ENCODE peak calls at places on chromosome 15, in four cellular contexts. One of them, this sample, is unnamed.

GRCh38 chr15:40593588-40594428 is at the start of gene KNL1:
- DNase-seq in uterus: peak; percentile 95
- DNase-seq in heart left ventricle: peak; percentile 90
- DNase-seq in colonic mucosa: peak; percentile 95
- DNase-seq in this sample: peak; percentile 83

GRCh38 chr15:34603095-34603494 is 19.6 kb upstream of the GOLGA8B start:
- DNase-seq in uterus: no peak
- DNase-seq in heart left ventricle: no peak
- DNase-seq in colonic mucosa: no peak
- DNase-seq in this sample: no peak

GRCh38 chr15:29032229-29032625 is 146.5 kb downstream of the APBA2 start:
- DNase-seq in uterus: no peak
- DNase-seq in heart left ventricle: no peak
- DNase-seq in colonic mucosa: no peak
- DNase-seq in this sample: no peak

GRCh38 chr15:48790716-48791115 is 20.2 kb downstream of the CEP152 start:
- DNase-seq in uterus: no peak
- DNase-seq in heart left ventricle: no peak
- DNase-seq in colonic mucosa: no peak
- DNase-seq in this sample: no peak

GRCh38 chr15:52208306-52208946 is 17.2 kb upstream of the GNB5 start:
- DNase-seq in uterus: peak; percentile 41
- DNase-seq in heart left ventricle: no peak
- DNase-seq in colonic mucosa: peak; percentile 63
- DNase-seq in this sample: peak; percentile 31

GRCh38 chr15:51675234-51675633 is 6.1 kb upstream of the SCG3 start:
- DNase-seq in uterus: no peak
- DNase-seq in heart left ventricle: no peak
- DNase-seq in colonic mucosa: no peak
- DNase-seq in this sample: no peak

GRCh38 chr15:35624881-35625280 is 78.9 kb upstream of the DPH6 start:
- DNase-seq in uterus: peak; percentile 17
- DNase-seq in heart left ventricle: no peak
- DNase-seq in colonic mucosa: peak; percentile 20
- DNase-seq in this sample: no peak

GRCh38 chr15:66145242-66146182 is 108.0 kb downstream of the MEGF11 start:
- DNase-seq in uterus: no peak
- DNase-seq in heart left ventricle: no peak
- DNase-seq in colonic mucosa: no peak
- DNase-seq in this sample: no peak

GRCh38 chr15:39407116-39407515 is 173.8 kb upstream of the THBS1 start:
- DNase-seq in uterus: no peak
- DNase-seq in heart left ventricle: no peak
- DNase-seq in colonic mucosa: no peak
- DNase-seq in this sample: no peak

GRCh38 chr15:76312540-76313174 is 1.4 kb upstream of the ETFA start:
- DNase-seq in uterus: no peak
- DNase-seq in heart left ventricle: no peak
- DNase-seq in colonic mucosa: no peak
- DNase-seq in this sample: no peak

GRCh38 chr15:99365232-99365631 is 114.0 kb downstream of the LRRC28 start:
- DNase-seq in uterus: no peak
- DNase-seq in heart left ventricle: no peak
- DNase-seq in colonic mucosa: no peak
- DNase-seq in this sample: no peak

GRCh38 chr15:73935547-73935946 is 9.3 kb downstream of the LOXL1 start:
- DNase-seq in uterus: no peak
- DNase-seq in heart left ventricle: no peak
- DNase-seq in colonic mucosa: no peak
- DNase-seq in this sample: no peak

GRCh38 chr15:92087211-92087610 is 233.7 kb downstream of the SLCO3A1 start:
- DNase-seq in uterus: no peak
- DNase-seq in heart left ventricle: no peak
- DNase-seq in colonic mucosa: no peak
- DNase-seq in this sample: no peak

GRCh38 chr15:27574541-27575054 is 524.5 kb downstream of the OCA2 start:
- DNase-seq in uterus: no peak
- DNase-seq in heart left ventricle: no peak
- DNase-seq in colonic mucosa: no peak
- DNase-seq in this sample: no peak
- H3K9me3 ChIP-seq in uterus: no peaks in the 10 kb centered on the region
- H3K9me3 ChIP-seq in heart left ventricle: peaks cover 8% of the 10 kb centered on the region
- H3K9me3 ChIP-seq in colonic mucosa: no peaks in the 10 kb centered on the region
- H3K9me3 ChIP-seq in this sample: peaks cover 16% of the 10 kb centered on the region

DNA sequence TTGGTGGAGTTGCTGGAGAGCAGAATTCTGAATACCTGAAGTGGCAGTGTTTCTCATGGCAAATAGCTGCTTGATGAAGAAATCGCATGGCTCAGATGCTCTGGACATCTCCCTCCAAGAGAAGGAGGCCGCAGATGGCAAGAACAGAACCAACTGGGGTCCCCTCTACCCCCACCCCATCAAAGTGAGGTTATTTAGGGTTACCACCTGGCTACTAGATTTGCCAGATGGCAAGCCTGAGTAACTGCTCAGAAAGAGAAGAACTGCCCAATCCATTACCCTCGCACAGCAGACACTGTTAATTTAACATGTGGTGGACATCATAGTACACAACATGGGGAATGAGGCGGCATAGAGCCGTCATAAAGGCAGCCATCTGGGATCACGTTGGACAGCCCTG is 30.5 kb upstream of the LIPC start:
- DNase-seq in uterus: no peak
- DNase-seq in heart left ventricle: no peak
- DNase-seq in colonic mucosa: no peak
- DNase-seq in this sample: no peak
- H3K9me3 ChIP-seq in uterus: no peaks in the 10 kb centered on the region
- H3K9me3 ChIP-seq in heart left ventricle: no peaks in the 10 kb centered on the region
- H3K9me3 ChIP-seq in colonic mucosa: no peaks in the 10 kb centered on the region
- H3K9me3 ChIP-seq in this sample: no peaks in the 10 kb centered on the region

DNA sequence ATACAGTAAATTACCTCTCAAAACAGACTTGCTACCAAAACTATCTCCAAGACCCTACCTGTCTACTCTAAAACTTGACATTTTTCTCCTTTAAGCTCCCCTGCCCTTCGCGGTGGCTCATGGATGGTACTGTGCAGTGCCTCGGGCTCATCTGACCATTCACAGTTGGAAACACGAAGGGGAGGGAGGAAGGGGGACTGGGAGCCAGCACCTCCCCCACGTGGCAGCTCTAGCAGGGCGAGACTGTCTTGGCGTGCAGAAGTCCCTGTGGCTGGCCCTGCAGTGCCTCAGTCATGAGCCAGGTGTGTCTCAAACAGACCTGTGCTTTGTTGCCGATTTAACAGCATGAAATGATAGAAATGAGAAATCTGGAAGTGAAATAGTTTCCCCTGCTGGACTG is 372.0 kb downstream of the GABRG3 start:
- DNase-seq in uterus: no peak
- DNase-seq in heart left ventricle: no peak
- DNase-seq in colonic mucosa: no peak
- DNase-seq in this sample: no peak
- H3K9me3 ChIP-seq in uterus: no peaks in the 10 kb centered on the region
- H3K9me3 ChIP-seq in heart left ventricle: no peaks in the 10 kb centered on the region
- H3K9me3 ChIP-seq in colonic mucosa: no peaks in the 10 kb centered on the region
- H3K9me3 ChIP-seq in this sample: peaks cover 17% of the 10 kb centered on the region

GRCh38 chr15:25715536-25716413 is 147.4 kb downstream of the ATP10A start:
- DNase-seq in uterus: no peak
- DNase-seq in heart left ventricle: no peak
- DNase-seq in colonic mucosa: no peak
- DNase-seq in this sample: no peak
- H3K9me3 ChIP-seq in uterus: no peaks in the 10 kb centered on the region
- H3K9me3 ChIP-seq in heart left ventricle: no peaks in the 10 kb centered on the region
- H3K9me3 ChIP-seq in colonic mucosa: no peaks in the 10 kb centered on the region
- H3K9me3 ChIP-seq in this sample: no peaks in the 10 kb centered on the region

GRCh38 chr15:25051399-25052154 is 96.8 kb downstream of the SNRPN start:
- DNase-seq in uterus: no peak
- DNase-seq in heart left ventricle: no peak
- DNase-seq in colonic mucosa: no peak
- DNase-seq in this sample: no peak

GRCh38 chr15:25052191-25052999 is 97.6 kb downstream of the SNRPN start:
- DNase-seq in uterus: no peak
- DNase-seq in heart left ventricle: no peak
- DNase-seq in colonic mucosa: no peak
- DNase-seq in this sample: no peak

GRCh38 chr15:25054943-25055342 is 100.2 kb downstream of the SNRPN start:
- DNase-seq in uterus: no peak
- DNase-seq in heart left ventricle: no peak
- DNase-seq in colonic mucosa: no peak
- DNase-seq in this sample: no peak

GRCh38 chr15:25054329-25054728 is 99.5 kb downstream of the SNRPN start:
- DNase-seq in uterus: no peak
- DNase-seq in heart left ventricle: no peak
- DNase-seq in colonic mucosa: no peak
- DNase-seq in this sample: no peak

DNA sequence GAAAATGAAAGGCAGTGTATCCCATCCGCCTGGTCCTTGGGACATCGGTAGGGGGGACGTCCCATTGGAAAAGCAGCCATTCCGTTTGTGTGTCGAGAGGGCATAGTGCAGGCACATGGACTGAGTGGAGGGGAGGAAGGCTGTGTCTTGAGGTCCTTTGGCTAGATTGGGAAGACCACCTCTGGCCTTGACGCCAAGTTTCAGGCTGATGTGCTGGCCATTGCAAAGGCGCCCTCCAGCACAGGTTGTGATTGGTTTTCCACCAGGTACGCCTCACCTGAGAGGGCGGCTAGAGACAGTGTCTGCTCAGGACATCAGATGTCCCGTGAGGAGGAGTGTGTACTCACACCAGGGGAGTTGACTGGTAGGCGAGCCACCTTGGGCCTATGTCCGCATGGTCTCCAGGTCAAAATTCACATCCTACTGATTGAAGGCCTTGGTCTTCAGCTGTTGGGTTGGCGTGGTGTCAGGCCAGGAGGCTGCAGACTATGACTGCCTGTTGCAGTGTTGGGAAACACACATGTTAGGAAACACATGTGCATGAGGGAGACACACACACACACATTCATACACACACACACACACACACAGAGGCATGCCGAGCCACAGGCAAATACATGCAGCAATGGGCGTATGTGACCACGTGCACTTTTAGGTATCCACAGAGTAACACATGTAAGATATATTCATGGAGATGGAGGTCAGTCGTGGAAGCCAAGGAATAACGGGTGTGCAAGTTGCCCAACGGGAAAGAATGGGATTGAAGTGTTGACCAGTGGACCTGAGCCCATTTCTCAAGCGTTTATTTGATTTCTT is 98.4 kb downstream of the SNRPN start:
- DNase-seq in uterus: no peak
- DNase-seq in heart left ventricle: no peak
- DNase-seq in colonic mucosa: peak; percentile 7
- DNase-seq in this sample: no peak
- H3K9me3 ChIP-seq in uterus: no peaks in the 10 kb centered on the region
- H3K9me3 ChIP-seq in heart left ventricle: peaks cover 95% of the 10 kb centered on the region
- H3K9me3 ChIP-seq in colonic mucosa: peaks cover 8% of the 10 kb centered on the region
- H3K9me3 ChIP-seq in this sample: peaks cover 99% of the 10 kb centered on the region

DNA sequence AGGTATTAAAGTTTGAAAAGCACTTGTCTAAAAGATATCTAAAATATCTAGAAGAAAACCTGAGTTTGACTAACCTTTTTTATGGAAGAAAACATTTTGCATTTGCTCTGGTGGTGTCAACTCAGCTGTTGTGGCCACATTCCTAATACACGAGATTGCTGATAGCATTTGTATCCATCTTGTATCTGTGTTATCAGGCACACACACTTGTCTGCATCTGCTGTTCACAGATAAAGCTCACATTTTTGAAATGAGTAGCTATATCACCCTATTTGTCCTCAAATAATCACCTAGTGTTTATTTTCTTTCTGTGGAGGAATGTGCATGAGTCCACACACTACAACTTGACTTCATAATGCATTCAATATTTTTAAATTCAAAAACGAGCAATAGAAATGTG is 632.3 kb upstream of the NR2F2 start:
- DNase-seq in uterus: no peak
- DNase-seq in heart left ventricle: no peak
- DNase-seq in colonic mucosa: no peak
- DNase-seq in this sample: no peak
- H3K9me3 ChIP-seq in uterus: no peaks in the 10 kb centered on the region
- H3K9me3 ChIP-seq in heart left ventricle: peaks cover 50% of the 10 kb centered on the region
- H3K9me3 ChIP-seq in colonic mucosa: no peaks in the 10 kb centered on the region
- H3K9me3 ChIP-seq in this sample: peaks cover 69% of the 10 kb centered on the region

GRCh38 chr15:89928421-89928820 is 15.7 kb upstream of the ARPIN start:
- DNase-seq in uterus: no peak
- DNase-seq in heart left ventricle: no peak
- DNase-seq in colonic mucosa: no peak
- DNase-seq in this sample: no peak
- H3K9me3 ChIP-seq in uterus: no peaks in the 10 kb centered on the region
- H3K9me3 ChIP-seq in heart left ventricle: no peaks in the 10 kb centered on the region
- H3K9me3 ChIP-seq in colonic mucosa: no peaks in the 10 kb centered on the region
- H3K9me3 ChIP-seq in this sample: no peaks in the 10 kb centered on the region

GRCh38 chr15:25188551-25189101 is 233.8 kb downstream of the SNRPN start:
- DNase-seq in uterus: no peak
- DNase-seq in heart left ventricle: no peak
- DNase-seq in colonic mucosa: no peak
- DNase-seq in this sample: no peak

GRCh38 chr15:25186411-25186810 is 231.6 kb downstream of the SNRPN start:
- DNase-seq in uterus: no peak
- DNase-seq in heart left ventricle: no peak
- DNase-seq in colonic mucosa: no peak
- DNase-seq in this sample: no peak

GRCh38 chr15:25185791-25186190 is 231.0 kb downstream of the SNRPN start:
- DNase-seq in uterus: no peak
- DNase-seq in heart left ventricle: no peak
- DNase-seq in colonic mucosa: no peak
- DNase-seq in this sample: no peak

GRCh38 chr15:25188051-25188450 is 233.3 kb downstream of the SNRPN start:
- DNase-seq in uterus: no peak
- DNase-seq in heart left ventricle: no peak
- DNase-seq in colonic mucosa: no peak
- DNase-seq in this sample: no peak

GRCh38 chr15:25186906-25187645 is 232.3 kb downstream of the SNRPN start:
- DNase-seq in uterus: no peak
- DNase-seq in heart left ventricle: no peak
- DNase-seq in colonic mucosa: no peak
- DNase-seq in this sample: no peak
- H3K9me3 ChIP-seq in uterus: no peaks in the 10 kb centered on the region
- H3K9me3 ChIP-seq in heart left ventricle: peaks cover 55% of the 10 kb centered on the region
- H3K9me3 ChIP-seq in colonic mucosa: no peaks in the 10 kb centered on the region
- H3K9me3 ChIP-seq in this sample: peaks cover 51% of the 10 kb centered on the region

GRCh38 chr15:25242166-25242879 is 196.5 kb downstream of the UBE3A start:
- DNase-seq in uterus: peak; percentile 5
- DNase-seq in heart left ventricle: no peak
- DNase-seq in colonic mucosa: no peak
- DNase-seq in this sample: peak; percentile 2
- H3K9me3 ChIP-seq in uterus: no peaks in the 10 kb centered on the region
- H3K9me3 ChIP-seq in heart left ventricle: peaks cover 43% of the 10 kb centered on the region
- H3K9me3 ChIP-seq in colonic mucosa: no peaks in the 10 kb centered on the region
- H3K9me3 ChIP-seq in this sample: peaks cover 46% of the 10 kb centered on the region